ENCODE peak calls at places on chromosomes 13 and 19, in seven cellular contexts. A is PC-3, K is IMR-90, D is GM23248, W is neural progenitor cell, Z is H9, J is mesenchymal stem cell. U is an unnamed sample.

GRCh38 chr13:22218784-22219183 is 547.9 kb downstream of the FGF9 start:
- DNase-seq in A (no peak), D (peak; percentile 3), W (no peak), Z (no peak), K (no peak), J (no peak), U (no peak)

GRCh38 chr13:28415994-28416411 is 78.9 kb downstream of the FLT1 start:
- DNase-seq in W (no peak), D (no peak), K (no peak), J (no peak), Z (no peak), A (peak; percentile 3), U (no peak)

GRCh38 chr19:29323972-29324680 is 111.2 kb upstream of the UQCRFS1 start:
- DNase-seq in W (no peak), J (no peak), A (no peak), D (no peak), Z (peak; percentile 6), K (no peak), U (no peak)

GRCh38 chr13:46797468-46798237 is 692 bp upstream of the ESD start:
- DNase-seq in D (peak; percentile 73), A (no peak), K (peak; percentile 48), W (peak; percentile 6), J (no peak), Z (no peak), U (no peak)

GRCh38 chr19:44024900-44025216 is 321 bp upstream of the ZNF222 start:
- DNase-seq in J (no peak), W (no peak), D (no peak), A (no peak), K (no peak), Z (no peak), U (no peak)

GRCh38 chr13:69040898-69041297 is 1066.7 kb upstream of the ATXN8OS start:
- DNase-seq in D (no peak), A (no peak), W (no peak), J (no peak), K (no peak), Z (no peak), U (no peak)

GRCh38 chr13:33286143-33286542 is 588 bp upstream of the STARD13 start:
- DNase-seq in D (no peak), J (no peak), K (no peak), Z (no peak), W (no peak), A (no peak), U (no peak)

GRCh38 chr13:102709536-102709935 is 14.7 kb upstream of the METTL21C start:
- DNase-seq in J (no peak), K (no peak), W (no peak), A (no peak), D (no peak), Z (no peak), U (no peak)

GRCh38 chr13:33639640-33640080 is 178.3 kb upstream of the RFC3 start:
- DNase-seq in A (peak; percentile 39), D (peak; percentile 9), K (no peak), W (no peak), Z (no peak), J (no peak), U (no peak)

GRCh38 chr13:114126789-114127472 is 5.5 kb downstream of the RASA3 start:
- DNase-seq in W (no peak), Z (no peak), K (no peak), D (no peak), A (no peak), J (no peak), U (no peak)

GRCh38 chr19:32091196-32091595 is 254.2 kb upstream of the ZNF507 start:
- DNase-seq in K (no peak), W (no peak), D (no peak), Z (no peak), A (no peak), J (peak; percentile 54), U (no peak)
- H3K4me2 ChIP-seq in K (no peak overlapping the region), W (no peak overlapping the region), D (no peak overlapping the region), Z (no peak overlapping the region), A (no peak overlapping the region), J (no peak overlapping the region), U (no peak overlapping the region)

GRCh38 chr13:27309401-27309958 is 38.9 kb downstream of the RASL11A start:
- DNase-seq in W (no peak), Z (no peak), J (no peak), A (peak; percentile 41), K (no peak), D (no peak), U (no peak)

GRCh38 chr13:27313742-27314141 is 43.1 kb downstream of the RASL11A start:
- DNase-seq in W (no peak), D (no peak), K (peak; percentile 22), A (no peak), J (no peak), Z (no peak), U (no peak)

GRCh38 chr13:27308941-27309340 is 38.3 kb downstream of the RASL11A start:
- DNase-seq in W (no peak), J (no peak), D (no peak), A (no peak), Z (no peak), K (no peak), U (no peak)

GRCh38 chr13:27311518-27312208 is 41.0 kb downstream of the RASL11A start:
- DNase-seq in W (no peak), Z (no peak), J (no peak), D (no peak), A (no peak), K (no peak), U (no peak)

DNA sequence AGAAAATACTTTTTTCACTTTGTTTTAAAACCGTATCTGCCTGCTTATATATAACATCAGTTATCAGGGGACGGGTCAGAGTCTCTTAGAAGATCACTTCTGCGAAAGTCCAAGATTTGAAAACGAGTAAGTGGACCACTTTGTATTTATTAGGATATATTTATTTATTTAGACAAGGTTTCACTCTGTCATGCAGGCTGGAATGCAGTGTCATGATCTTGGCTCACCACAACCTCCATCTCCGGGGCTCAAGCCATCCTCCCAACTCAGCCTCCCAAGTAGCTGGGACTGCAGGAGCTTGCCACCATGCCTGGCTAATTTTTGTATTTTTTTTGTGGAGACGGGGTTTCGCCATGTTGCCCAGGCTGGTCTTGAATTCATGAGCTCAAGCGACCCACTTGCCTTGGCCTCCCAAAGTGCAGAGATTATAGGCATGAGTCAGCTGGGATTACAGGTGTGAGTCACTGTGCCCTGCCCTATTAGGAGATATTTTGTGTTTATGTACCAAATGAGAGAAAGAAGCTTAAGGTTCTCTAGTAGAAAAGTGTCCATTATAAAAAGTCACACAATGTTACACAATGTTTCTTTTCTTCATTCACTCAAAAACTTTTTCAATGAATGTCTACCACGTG is 39.5 kb downstream of the RASL11A start:
- DNase-seq in A (peak; percentile 75), W (no peak), K (peak; percentile 57), J (peak; percentile 41), D (peak; percentile 47), Z (no peak), U (peak; percentile 11)
- H3K4me2 ChIP-seq in A (peak overlapping the region; percentile 11), W (no peak overlapping the region), K (no peak overlapping the region), J (no peak overlapping the region), D (no peak overlapping the region), Z (no peak overlapping the region), U (no peak overlapping the region)

GRCh38 chr19:16452321-16452720 is 19.4 kb downstream of the EPS15L1 start:
- DNase-seq in A (no peak), D (no peak), K (no peak), W (no peak), Z (no peak), J (no peak), U (no peak)
- H3K4me2 ChIP-seq in A (no peak overlapping the region), D (no peak overlapping the region), K (no peak overlapping the region), W (no peak overlapping the region), Z (no peak overlapping the region), J (no peak overlapping the region), U (no peak overlapping the region)

GRCh38 chr13:110305949-110306339 is 1.0 kb downstream of the COL4A1 start:
- DNase-seq in A (peak; percentile 20), Z (peak; percentile 13), J (peak; percentile 40), D (peak; percentile 42), W (no peak), K (no peak), U (peak; percentile 35)
- H3K4me2 ChIP-seq in A (peak overlapping the region; percentile 80), Z (peak overlapping the region; percentile 70), J (peak overlapping the region; percentile 85), D (peak overlapping the region; percentile 99), W (peak overlapping the region; percentile 88), K (peak overlapping the region; percentile 86), U (peak overlapping the region; percentile 97)

DNA sequence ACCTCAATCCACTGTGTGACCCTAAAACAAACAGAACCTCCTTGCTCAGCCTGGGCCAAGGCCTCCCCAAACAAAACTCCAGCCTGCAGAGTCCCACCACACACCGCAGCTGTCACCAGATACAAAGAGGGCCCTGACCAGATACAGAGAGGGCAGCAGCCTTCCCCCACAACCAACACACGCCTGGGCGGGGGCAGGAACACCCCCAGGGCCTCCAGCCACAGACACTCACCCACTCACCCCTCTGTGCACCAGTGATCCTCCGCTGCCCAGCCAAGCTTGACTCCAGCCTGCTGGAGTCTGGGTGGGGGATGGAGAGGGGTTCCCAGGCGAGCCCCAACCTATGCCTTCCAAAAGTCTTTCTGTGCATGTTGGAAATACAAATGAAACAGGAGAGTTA is 5.9 kb upstream of the CIRBP start:
- DNase-seq in K (no peak), W (no peak), A (no peak), D (no peak), Z (no peak), J (no peak), U (no peak)
- H3K4me2 ChIP-seq in K (no peak overlapping the region), W (no peak overlapping the region), A (no peak overlapping the region), D (no peak overlapping the region), Z (no peak overlapping the region), J (peak overlapping the region; percentile 47), U (no peak overlapping the region)

GRCh38 chr19:9018163-9018875 is 8.1 kb upstream of the MUC16 start:
- DNase-seq in W (no peak), J (no peak), A (peak; percentile 96), D (no peak), K (no peak), Z (no peak), U (no peak)
- H3K4me2 ChIP-seq in W (no peak overlapping the region), J (no peak overlapping the region), A (peak overlapping the region; percentile 89), D (no peak overlapping the region), K (no peak overlapping the region), Z (no peak overlapping the region), U (no peak overlapping the region)

GRCh38 chr13:99459101-99459500 is 42.2 kb upstream of the TM9SF2 start:
- DNase-seq in Z (no peak), W (no peak), J (no peak), A (no peak), D (no peak), K (no peak), U (no peak)
- H3K4me2 ChIP-seq in Z (no peak overlapping the region), W (no peak overlapping the region), J (no peak overlapping the region), A (no peak overlapping the region), D (no peak overlapping the region), K (no peak overlapping the region), U (no peak overlapping the region)

GRCh38 chr13:29435125-29435911 is 160.2 kb downstream of the SLC7A1 start:
- DNase-seq in K (peak; percentile 91), Z (no peak), D (peak; percentile 94), W (no peak), A (peak; percentile 16), J (peak; percentile 98), U (peak; percentile 96)

GRCh38 chr13:29436291-29436690 is 159.2 kb downstream of the SLC7A1 start:
- DNase-seq in W (no peak), J (peak; percentile 66), D (peak; percentile 93), K (peak; percentile 70), Z (no peak), A (peak; percentile 50), U (peak; percentile 91)

GRCh38 chr13:29438772-29439171 is 156.7 kb downstream of the SLC7A1 start:
- DNase-seq in Z (no peak), K (no peak), A (no peak), J (no peak), W (no peak), D (peak; percentile 48), U (no peak)

GRCh38 chr13:29434217-29434940 is 161.1 kb downstream of the SLC7A1 start:
- DNase-seq in Z (no peak), K (no peak), D (no peak), J (no peak), W (no peak), A (no peak), U (no peak)

GRCh38 chr13:29436721-29437250 is 158.7 kb downstream of the SLC7A1 start:
- DNase-seq in J (peak; percentile 12), K (no peak), A (no peak), W (no peak), Z (no peak), D (no peak), U (peak; percentile 54)
- H3K4me2 ChIP-seq in J (no peak overlapping the region), K (no peak overlapping the region), A (no peak overlapping the region), W (no peak overlapping the region), Z (no peak overlapping the region), D (peak overlapping the region; percentile 20), U (no peak overlapping the region)

U was measured in fibroblast of lung.